ENCODE peak calls at places on chromosome 19, in nine cellular contexts. S, B, K, G, W, H, D, T and J are unnamed samples.

GRCh38 chr19:55383279-55383788 is 758 bp downstream of the TMEM238 start:
- DNase-seq in S (peak), B (no peak), K (no peak), G (no peak), W (peak), H (no peak), D (no peak), T (no peak), J (no peak)

GRCh38 chr19:56725829-56726424 is 54.4 kb upstream of the ZNF835 start:
- DNase-seq in S (no peak), B (no peak), K (no peak), G (no peak), W (no peak), H (no peak), D (no peak), T (no peak), J (no peak)

GRCh38 chr19:31450696-31451095 is 101.5 kb upstream of the TSHZ3 start:
- DNase-seq in S (no peak), B (no peak), K (no peak), G (no peak), W (no peak), H (peak), D (no peak), T (no peak), J (no peak)

GRCh38 chr19:17327654-17328516 is 6.8 kb downstream of the ANO8 start:
- DNase-seq in S (peak), B (no peak), K (peak), G (no peak), W (peak), H (no peak), D (peak), T (peak), J (peak)

GRCh38 chr19:39411006-39411831 is 1.2 kb upstream of the PLEKHG2 start:
- DNase-seq in S (no peak), B (peak), K (peak), G (no peak), W (peak), H (no peak), D (no peak), T (peak), J (peak)

GRCh38 chr19:43596842-43597461 is 557 bp downstream of the ZNF576 start:
- DNase-seq in S (no peak), B (no peak), K (no peak), G (no peak), W (no peak), H (no peak), D (no peak), T (no peak), J (no peak)

GRCh38 chr19:10835089-10835753 is 791 bp downstream of the TMED1 start:
- DNase-seq in S (no peak), B (no peak), K (peak), G (no peak), W (peak), H (no peak), D (peak), T (no peak), J (peak)

GRCh38 chr19:12217332-12217731 is 54.4 kb downstream of the ZNF136 start:
- DNase-seq in S (no peak), B (no peak), K (no peak), G (no peak), W (no peak), H (no peak), D (no peak), T (no peak), J (no peak)

GRCh38 chr19:5957132-5957531 is 20.8 kb downstream of the RANBP3 start:
- DNase-seq in S (no peak), B (no peak), K (no peak), G (no peak), W (no peak), H (no peak), D (no peak), T (no peak), J (no peak)

GRCh38 chr19:15118248-15118647 is 11.0 kb downstream of the SYDE1 start:
- DNase-seq in S (no peak), B (no peak), K (no peak), G (no peak), W (no peak), H (no peak), D (no peak), T (no peak), J (no peak)

GRCh38 chr19:1004803-1005664 is 4.8 kb downstream of the GRIN3B start:
- DNase-seq in S (no peak), B (no peak), K (no peak), G (no peak), W (no peak), H (no peak), D (no peak), T (no peak), J (no peak)
- H3K27ac ChIP-seq in S (no peak), B (no peak), K (no peak), G (no peak), W (no peak), H (no peak), D (no peak), T (no peak), J (no peak)

GRCh38 chr19:42282036-42282762 is 13.1 kb downstream of the CIC start:
- DNase-seq in S (no peak), B (no peak), K (peak), G (no peak), W (peak), H (no peak), D (no peak), T (no peak), J (no peak)

GRCh38 chr19:42279902-42280760 is 11.1 kb downstream of the CIC start:
- DNase-seq in S (peak), B (peak), K (peak), G (peak), W (peak), H (peak), D (peak), T (peak), J (peak)

GRCh38 chr19:42282810-42283247 is 13.8 kb downstream of the CIC start:
- DNase-seq in S (no peak), B (no peak), K (peak), G (no peak), W (no peak), H (no peak), D (no peak), T (no peak), J (no peak)

GRCh38 chr19:42280761-42281174 is 11.7 kb downstream of the CIC start:
- DNase-seq in S (no peak), B (no peak), K (no peak), G (no peak), W (peak), H (no peak), D (peak), T (no peak), J (no peak)

DNA sequence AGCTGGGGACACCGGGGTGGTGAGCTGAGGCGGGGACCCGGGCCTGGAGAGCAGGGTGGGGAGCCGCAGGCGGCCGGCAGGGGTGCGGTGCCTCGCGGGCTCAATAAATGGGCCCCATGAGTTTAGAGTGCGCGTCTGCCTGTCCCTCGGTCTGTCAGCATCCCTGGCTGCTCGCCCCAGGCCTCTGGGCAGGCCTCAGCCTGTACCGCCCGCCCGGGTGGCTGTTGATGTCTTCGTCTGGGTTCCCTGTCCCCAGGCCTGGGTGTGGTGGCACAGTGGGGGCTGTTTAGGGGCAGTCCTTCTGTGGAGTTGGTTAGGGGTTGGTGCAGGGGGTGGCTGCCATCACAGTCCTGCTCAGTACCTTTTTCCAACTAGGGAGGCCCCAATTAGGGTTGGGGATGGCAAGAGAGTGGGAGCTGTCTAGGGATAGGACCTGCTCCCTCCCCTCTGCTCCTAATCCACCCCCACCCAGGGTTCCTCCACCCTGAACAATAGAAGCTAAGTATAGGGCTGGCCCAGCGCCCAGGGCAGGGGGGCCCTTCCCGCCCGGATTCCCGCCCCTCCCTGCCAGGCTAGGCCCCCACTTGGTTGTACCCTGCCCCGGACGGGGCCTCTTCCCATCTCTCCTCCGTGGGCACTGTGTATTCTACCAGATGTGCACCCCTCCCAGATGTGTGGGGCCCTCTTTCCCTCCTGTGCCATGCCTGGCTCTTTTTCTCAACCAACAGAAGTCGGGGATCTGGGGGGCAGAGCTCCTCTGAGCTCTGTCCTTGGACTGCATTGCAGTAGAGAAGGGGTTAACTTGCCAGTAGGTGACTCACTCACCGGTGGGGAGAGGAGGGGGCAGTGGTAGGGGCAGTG is 12.4 kb downstream of the CIC start:
- DNase-seq in S (peak), B (peak), K (peak), G (no peak), W (peak), H (no peak), D (peak), T (peak), J (no peak)
- TF ChIP-seq CTCF in S (no peak), B (no peak), K (no peak), G (no peak), W (no peak), H (no peak), D (no peak), T (no peak), J (no peak)

GRCh38 chr19:45640849-45641273 is 1.7 kb upstream of the EML2 start:
- DNase-seq in S (peak), B (no peak), K (no peak), G (no peak), W (peak), H (no peak), D (no peak), T (peak), J (peak)

GRCh38 chr19:45643024-45643926 is 4.1 kb upstream of the EML2 start:
- DNase-seq in S (peak), B (peak), K (peak), G (peak), W (peak), H (peak), D (peak), T (peak), J (peak)

GRCh38 chr19:45638930-45639729 is at the start of gene EML2:
- DNase-seq in S (peak), B (peak), K (no peak), G (no peak), W (peak), H (no peak), D (peak), T (peak), J (peak)

GRCh38 chr19:45643927-45644771 is 5.0 kb upstream of the EML2 start:
- DNase-seq in S (no peak), B (no peak), K (no peak), G (no peak), W (no peak), H (no peak), D (no peak), T (no peak), J (no peak)

GRCh38 chr19:45641274-45642105 is 2.3 kb upstream of the EML2 start:
- DNase-seq in S (peak), B (peak), K (peak), G (peak), W (peak), H (peak), D (peak), T (peak), J (peak)
- TF ChIP-seq POLR2AphosphoS5 in S (peak), B (no peak), K (no peak), G (peak), W (peak), H (no peak), D (peak), T (no peak), J (no peak)

DNA sequence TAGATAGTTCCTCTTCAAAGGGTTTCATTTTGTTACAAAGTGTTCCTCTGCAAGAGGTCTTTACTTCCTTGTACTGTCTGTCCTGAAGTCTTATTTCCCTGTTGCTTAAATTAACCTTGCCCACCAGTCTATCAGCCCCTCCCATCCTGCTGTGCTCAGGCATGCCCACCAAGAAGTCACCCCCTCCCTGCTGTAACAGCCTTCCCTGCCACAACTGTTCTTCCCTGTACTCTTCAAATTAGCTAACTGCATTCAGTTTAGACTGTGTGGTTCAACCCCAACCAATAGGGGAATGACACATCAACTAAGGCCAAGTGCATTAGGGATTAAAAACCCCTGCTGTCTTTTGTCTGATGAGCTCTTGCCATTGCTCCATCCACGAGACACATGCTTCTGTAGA is 34.4 kb upstream of the ZNF562 start:
- DNase-seq in S (no peak), B (no peak), K (no peak), G (no peak), W (no peak), H (no peak), D (no peak), T (no peak), J (no peak)
- H3K27ac ChIP-seq in S (no peak), B (no peak), K (no peak), G (no peak), W (peak), H (no peak), D (no peak), T (no peak), J (no peak)

GRCh38 chr19:33407140-33407551 is 33.6 kb downstream of the CEBPG start:
- DNase-seq in S (no peak), B (no peak), K (no peak), G (no peak), W (no peak), H (no peak), D (no peak), T (no peak), J (no peak)
- TF ChIP-seq CTCF in S (peak), B (no peak), K (no peak), G (no peak), W (peak), H (no peak), D (no peak), T (no peak), J (no peak)

DNA sequence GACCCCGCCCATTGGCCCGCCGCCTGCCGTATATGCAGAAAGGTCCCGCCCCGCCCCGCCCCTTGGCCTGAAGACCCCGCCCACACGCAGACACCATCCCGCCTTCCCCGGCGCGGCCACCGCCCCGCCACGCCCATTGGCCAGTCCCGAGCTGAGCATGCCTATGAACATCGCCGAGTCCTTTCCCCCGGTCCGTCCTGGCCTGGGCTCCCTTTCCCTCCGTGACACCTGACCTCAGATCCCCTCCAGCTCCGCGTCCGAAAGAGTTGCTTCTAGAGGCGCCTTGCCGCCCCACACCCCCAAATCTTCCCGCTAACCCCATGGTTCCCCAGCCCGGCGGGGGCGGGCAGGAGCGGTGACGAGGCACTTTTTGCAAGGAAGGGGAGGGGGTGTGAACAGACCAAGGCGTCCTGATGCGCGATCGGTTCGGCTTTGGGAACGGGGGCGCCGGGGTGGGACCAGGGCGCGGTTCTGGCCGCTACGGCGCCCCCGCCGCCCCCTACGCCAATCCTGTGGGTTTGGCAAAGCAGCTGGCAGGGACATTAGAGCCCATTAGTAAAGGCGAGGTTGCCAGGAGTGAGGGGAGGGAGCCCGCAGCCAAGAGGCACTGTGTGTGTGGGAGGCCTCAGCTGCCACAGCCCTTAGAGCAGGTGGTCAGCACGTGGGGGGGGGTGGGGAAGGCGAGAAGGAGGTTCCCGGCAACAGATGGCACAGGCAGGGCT is 409 bp upstream of the NUMBL start:
- DNase-seq in S (peak), B (peak), K (peak), G (peak), W (peak), H (peak), D (peak), T (no peak), J (peak)
- TF ChIP-seq POLR2AphosphoS5 in S (peak), B (peak), K (peak), G (peak), W (peak), H (peak), D (peak), T (no peak), J (peak)

GRCh38 chr19:19064098-19064722 is 416 bp downstream of the SLC25A42 start:
- DNase-seq in S (no peak), B (peak), K (no peak), G (peak), W (no peak), H (no peak), D (no peak), T (no peak), J (no peak)
- H3K27ac ChIP-seq in S (no peak), B (peak), K (peak), G (no peak), W (peak), H (peak), D (no peak), T (peak), J (peak)

GRCh38 chr19:38384209-38385027 is 3.4 kb downstream of the GGN start:
- DNase-seq in S (peak), B (no peak), K (no peak), G (no peak), W (no peak), H (no peak), D (no peak), T (peak), J (no peak)
- TF ChIP-seq CTCF in S (peak), B (no peak), K (no peak), G (peak), W (no peak), H (no peak), D (no peak), T (peak), J (no peak)